ENCODE peak calls at places on chromosome 6, in seven cellular contexts. O is H7, N is astrocyte of the cerebellum, X is cardiac fibroblast, S is IMR-90, M is mucosa of descending colon, T is astrocyte. B is an unnamed sample.

GRCh38 chr6:100255701-100256100 is 209.0 kb downstream of the SIM1 start:
- DNase-seq in O (no peak), N (no peak), X (no peak), S (no peak), M (no peak), T (no peak), B (no peak)

GRCh38 chr6:115485400-115485799 is 575.3 kb downstream of the FRK start:
- DNase-seq in O (no peak), N (no peak), X (no peak), S (peak; percentile 1), M (no peak), T (no peak), B (no peak)

GRCh38 chr6:138052783-138053182 is 54.4 kb downstream of the PERP start:
- DNase-seq in O (no peak), N (no peak), X (no peak), S (no peak), M (no peak), T (no peak), B (no peak)

GRCh38 chr6:121847806-121848522 is 412.5 kb downstream of the GJA1 start:
- DNase-seq in O (no peak), N (no peak), X (no peak), S (no peak), M (no peak), T (no peak), B (no peak)

GRCh38 chr6:31053873-31054272 is 43.6 kb downstream of the MUC22 start:
- DNase-seq in O (no peak), N (no peak), X (no peak), S (no peak), M (no peak), T (no peak), B (no peak)

GRCh38 chr6:57221191-57221935 is 744 bp downstream of the RAB23 start:
- DNase-seq in O (peak; percentile 88), N (no peak), X (peak; percentile 67), S (peak; percentile 45), M (peak; percentile 63), T (peak; percentile 46), B (peak; percentile 63)

GRCh38 chr6:166707045-166707444 is 80.0 kb upstream of the RPS6KA2 start:
- DNase-seq in O (peak; percentile 85), N (no peak), X (peak; percentile 35), S (peak; percentile 8), M (peak; percentile 46), T (no peak), B (peak; percentile 31)

GRCh38 chr6:118859517-118860064 is 34.4 kb upstream of the ASF1A start:
- DNase-seq in O (no peak), N (no peak), X (no peak), S (no peak), M (no peak), T (no peak), B (no peak)

GRCh38 chr6:82589509-82590206 is 226.0 kb downstream of the TPBG start:
- DNase-seq in O (peak; percentile 46), N (peak; percentile 90), X (peak; percentile 47), S (peak; percentile 64), M (no peak), T (peak; percentile 93), B (peak; percentile 98)

GRCh38 chr6:52976591-52977035 is 18.5 kb downstream of the GSTA4 start:
- DNase-seq in O (no peak), N (no peak), X (no peak), S (no peak), M (no peak), T (no peak), B (no peak)

GRCh38 chr6:167699141-167700036 is 127.3 kb upstream of the AFDN start:
- DNase-seq in O (peak; percentile 59), N (no peak), X (peak; percentile 73), S (no peak), M (peak; percentile 70), T (no peak), B (peak; percentile 3)

GRCh38 chr6:113447088-113447831 is 409.9 kb upstream of the MARCKS start:
- DNase-seq in O (no peak), N (peak; percentile 76), X (peak; percentile 83), S (peak; percentile 97), M (peak; percentile 8), T (peak; percentile 95), B (peak; percentile 94)

GRCh38 chr6:16691328-16691727 is 69.9 kb downstream of the ATXN1 start:
- DNase-seq in O (no peak), N (no peak), X (no peak), S (no peak), M (no peak), T (no peak), B (no peak)

GRCh38 chr6:125658759-125659431 is 90.5 kb upstream of the HEY2 start:
- DNase-seq in O (no peak), N (peak; percentile 5), X (no peak), S (no peak), M (no peak), T (no peak), B (no peak)

GRCh38 chr6:165458134-165458533 is 148.7 kb upstream of the C6orf118 start:
- DNase-seq in O (no peak), N (no peak), X (no peak), S (no peak), M (no peak), T (no peak), B (no peak)
- H3K4me3 ChIP-seq in O (no peak overlapping the region), N (no peak overlapping the region), X (no peak overlapping the region), S (no peak overlapping the region), M (no peak overlapping the region), T (no peak overlapping the region), B (no peak overlapping the region)

GRCh38 chr6:1607236-1607556 is 2.5 kb upstream of the FOXC1 start:
- DNase-seq in O (no peak), N (no peak), X (no peak), S (no peak), M (no peak), T (no peak), B (no peak)

GRCh38 chr6:1609662-1610496 is at the start of gene FOXC1:
- DNase-seq in O (peak; percentile 97), N (peak; percentile 66), X (peak; percentile 96), S (peak; percentile 94), M (peak; percentile 86), T (peak; percentile 81), B (peak; percentile 89)

GRCh38 chr6:1607557-1608221 is 2.0 kb upstream of the FOXC1 start:
- DNase-seq in O (peak; percentile 93), N (no peak), X (no peak), S (no peak), M (no peak), T (no peak), B (no peak)

GRCh38 chr6:1608976-1609661 is 596 bp upstream of the FOXC1 start:
- DNase-seq in O (peak; percentile 80), N (no peak), X (no peak), S (peak; percentile 8), M (no peak), T (no peak), B (no peak)

GRCh38 chr6:1608222-1608975 is 1.3 kb upstream of the FOXC1 start:
- DNase-seq in O (peak; percentile 72), N (no peak), X (no peak), S (no peak), M (no peak), T (no peak), B (no peak)
- H3K4me3 ChIP-seq in O (peak overlapping the region; percentile 26), N (no peak overlapping the region), X (no peak overlapping the region), S (no peak overlapping the region), M (no peak overlapping the region), T (no peak overlapping the region), B (no peak overlapping the region)

DNA sequence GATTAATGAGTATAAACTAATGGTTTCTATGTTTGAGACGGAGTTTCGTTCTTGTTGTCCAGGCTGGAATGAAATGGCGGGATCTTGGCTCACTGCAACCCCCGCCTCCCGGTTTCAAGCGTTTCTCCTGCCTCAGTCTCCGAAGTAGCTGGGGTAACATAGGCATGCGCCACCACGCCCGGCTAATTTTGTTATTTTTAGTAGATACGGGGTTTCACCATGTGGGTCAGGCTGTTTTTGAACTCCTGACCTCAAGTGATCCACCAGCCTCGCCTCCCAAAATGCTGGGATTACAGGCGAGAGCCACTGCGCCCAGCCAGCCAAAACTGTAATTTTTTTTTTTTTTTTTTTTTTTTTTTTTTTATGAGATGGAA is 127.6 kb downstream of the HFE start:
- DNase-seq in O (no peak), N (no peak), X (no peak), S (no peak), M (peak; percentile 38), T (no peak), B (no peak)
- H3K4me3 ChIP-seq in O (peak overlapping the region; percentile 62), N (peak overlapping the region; percentile 62), X (peak overlapping the region; percentile 47), S (peak overlapping the region; percentile 46), M (no peak overlapping the region), T (peak overlapping the region; percentile 72), B (peak overlapping the region; percentile 54)

GRCh38 chr6:40369891-40370290 is 217.3 kb downstream of the LRFN2 start:
- DNase-seq in O (no peak), N (no peak), X (no peak), S (no peak), M (no peak), T (no peak), B (no peak)
- H3K4me3 ChIP-seq in O (no peak overlapping the region), N (no peak overlapping the region), X (no peak overlapping the region), S (no peak overlapping the region), M (no peak overlapping the region), T (no peak overlapping the region), B (no peak overlapping the region)

DNA sequence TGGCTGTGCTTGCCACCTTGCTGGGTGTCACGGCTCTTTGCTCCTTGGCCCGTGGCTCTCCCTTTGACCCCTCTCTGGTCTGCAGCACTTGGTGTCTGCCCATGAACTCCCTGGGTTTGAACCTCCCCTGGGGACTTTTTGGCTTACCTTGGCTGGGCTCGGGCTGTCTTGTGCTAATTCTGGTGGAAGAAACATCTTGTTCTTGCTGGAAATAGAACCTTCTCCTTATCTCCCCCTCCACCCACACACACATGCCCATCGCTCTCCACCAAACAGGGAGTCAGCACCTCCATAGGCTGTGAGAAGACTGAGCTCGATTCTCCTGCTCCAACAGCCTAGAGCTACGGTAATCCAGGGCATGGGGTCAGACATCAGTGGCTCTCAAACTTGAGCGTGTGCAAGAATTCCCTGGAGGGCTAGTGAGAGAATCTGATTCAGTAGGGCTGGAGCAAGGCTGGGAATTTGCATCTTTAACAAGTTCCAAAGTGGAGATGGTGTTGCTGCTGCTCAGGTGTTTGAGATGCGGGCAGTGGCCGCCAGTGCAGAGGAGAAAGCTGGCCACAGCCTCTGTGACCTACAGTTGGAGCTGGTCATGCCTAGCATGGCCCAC is 114.5 kb upstream of the SLC22A23 start:
- DNase-seq in O (no peak), N (no peak), X (peak; percentile 29), S (no peak), M (no peak), T (no peak), B (peak; percentile 58)
- H3K4me3 ChIP-seq in O (no peak overlapping the region), N (no peak overlapping the region), X (no peak overlapping the region), S (no peak overlapping the region), M (no peak overlapping the region), T (no peak overlapping the region), B (no peak overlapping the region)

B was measured in fibroblast of mammary gland.